ENCODE peak calls at places on chromosome 7, in seven cellular contexts. One of them, this sample, is unnamed.

GRCh38 chr7:50626286-50626685 is 61.1 kb upstream of the DDC start:
- DNase-seq in T-helper 2 cell: no peak
- DNase-seq in EH: no peak
- DNase-seq in activated CD4-positive, alpha-beta T cell treated with anti-CD3 and anti-CD28 coated beads for 24 hours: no peak
- DNase-seq in neural progenitor cell: no peak
- DNase-seq in sciatic nerve: no peak
- DNase-seq in AG04449: no peak
- DNase-seq in this sample: no peak

GRCh38 chr7:134741901-134742635 is 37.4 kb upstream of the CALD1 start:
- DNase-seq in EH: peak
- DNase-seq in T-helper 2 cell: no peak
- DNase-seq in sciatic nerve: no peak
- DNase-seq in neural progenitor cell: peak
- DNase-seq in activated CD4-positive, alpha-beta T cell treated with anti-CD3 and anti-CD28 coated beads for 24 hours: no peak
- DNase-seq in AG04449: peak
- DNase-seq in this sample: no peak

GRCh38 chr7:142808461-142808801 is 37.7 kb downstream of the PRSS2 start:
- DNase-seq in T-helper 2 cell: no peak
- DNase-seq in neural progenitor cell: no peak
- DNase-seq in sciatic nerve: no peak
- DNase-seq in activated CD4-positive, alpha-beta T cell treated with anti-CD3 and anti-CD28 coated beads for 24 hours: no peak
- DNase-seq in AG04449: no peak
- DNase-seq in EH: no peak
- DNase-seq in this sample: no peak

GRCh38 chr7:134315679-134316538 is 821 bp downstream of the SLC35B4 start:
- DNase-seq in T-helper 2 cell: peak
- DNase-seq in AG04449: no peak
- DNase-seq in activated CD4-positive, alpha-beta T cell treated with anti-CD3 and anti-CD28 coated beads for 24 hours: no peak
- DNase-seq in sciatic nerve: no peak
- DNase-seq in EH: peak
- DNase-seq in neural progenitor cell: no peak
- DNase-seq in this sample: no peak

GRCh38 chr7:37357277-37357996 is 91.2 kb downstream of the ELMO1 start:
- DNase-seq in EH: no peak
- DNase-seq in sciatic nerve: no peak
- DNase-seq in neural progenitor cell: no peak
- DNase-seq in activated CD4-positive, alpha-beta T cell treated with anti-CD3 and anti-CD28 coated beads for 24 hours: no peak
- DNase-seq in T-helper 2 cell: no peak
- DNase-seq in AG04449: no peak
- DNase-seq in this sample: no peak

GRCh38 chr7:77571791-77572190 is 34.7 kb downstream of the PTPN12 start:
- DNase-seq in EH: no peak
- DNase-seq in T-helper 2 cell: no peak
- DNase-seq in sciatic nerve: no peak
- DNase-seq in AG04449: no peak
- DNase-seq in neural progenitor cell: no peak
- DNase-seq in activated CD4-positive, alpha-beta T cell treated with anti-CD3 and anti-CD28 coated beads for 24 hours: no peak
- DNase-seq in this sample: no peak

GRCh38 chr7:128408709-128409434 is 910 bp downstream of the IMPDH1 start:
- DNase-seq in sciatic nerve: peak
- DNase-seq in T-helper 2 cell: no peak
- DNase-seq in EH: no peak
- DNase-seq in activated CD4-positive, alpha-beta T cell treated with anti-CD3 and anti-CD28 coated beads for 24 hours: no peak
- DNase-seq in AG04449: no peak
- DNase-seq in neural progenitor cell: peak
- DNase-seq in this sample: no peak

GRCh38 chr7:55593515-55594318 is 21.4 kb upstream of the VOPP1 start:
- DNase-seq in EH: peak
- DNase-seq in activated CD4-positive, alpha-beta T cell treated with anti-CD3 and anti-CD28 coated beads for 24 hours: peak
- DNase-seq in sciatic nerve: peak
- DNase-seq in neural progenitor cell: peak
- DNase-seq in T-helper 2 cell: peak
- DNase-seq in AG04449: no peak
- DNase-seq in this sample: peak

GRCh38 chr7:100568936-100569844 is 4.5 kb downstream of the SAP25 start:
- DNase-seq in activated CD4-positive, alpha-beta T cell treated with anti-CD3 and anti-CD28 coated beads for 24 hours: no peak
- DNase-seq in EH: peak
- DNase-seq in T-helper 2 cell: peak
- DNase-seq in AG04449: no peak
- DNase-seq in neural progenitor cell: peak
- DNase-seq in sciatic nerve: peak
- DNase-seq in this sample: no peak

GRCh38 chr7:16967174-16967868 is 85.5 kb upstream of the AGR3 start:
- DNase-seq in AG04449: peak
- DNase-seq in neural progenitor cell: no peak
- DNase-seq in sciatic nerve: no peak
- DNase-seq in activated CD4-positive, alpha-beta T cell treated with anti-CD3 and anti-CD28 coated beads for 24 hours: no peak
- DNase-seq in T-helper 2 cell: no peak
- DNase-seq in EH: peak
- DNase-seq in this sample: no peak